ENCODE peak calls at places on chromosomes 11 and 22, in seven cellular contexts. L is cardiac muscle cell, V is lower leg skin, H is astrocyte of the spinal cord, R is thoracic aorta, K is MM.1S, O is A549. S is an unnamed sample.

GRCh38 chr11:118488480-118489109 is 38.7 kb upstream of the TTC36 start:
- DNase-seq in L (peak; percentile 73), V (no peak), H (peak; percentile 76), R (peak; percentile 7), K (peak; percentile 70), O (peak; percentile 70), S (peak; percentile 59)

GRCh38 chr11:63508009-63508408 is 2.1 kb downstream of the LGALS12 start:
- DNase-seq in L (peak; percentile 61), V (no peak), H (no peak), R (no peak), K (peak; percentile 37), O (peak; percentile 60), S (no peak)

GRCh38 chr22:21038405-21038804 is 6.0 kb upstream of the SLC7A4 start:
- DNase-seq in L (peak; percentile 58), V (no peak), H (peak; percentile 23), R (no peak), K (no peak), O (no peak), S (no peak)

GRCh38 chr11:625636-626319 is 1.0 kb upstream of the CDHR5 start:
- DNase-seq in L (no peak), V (no peak), H (no peak), R (no peak), K (no peak), O (no peak), S (no peak)

GRCh38 chr22:45584121-45584570 is 81.5 kb downstream of the FBLN1 start:
- DNase-seq in L (no peak), V (no peak), H (no peak), R (no peak), K (no peak), O (peak; percentile 34), S (no peak)

GRCh38 chr22:46090051-46090591 is 60.2 kb upstream of the PPARA start:
- DNase-seq in L (no peak), V (peak; percentile 94), H (no peak), R (no peak), K (no peak), O (no peak), S (no peak)

GRCh38 chr22:23754220-23754919 is at the start of gene VPREB3:
- DNase-seq in L (no peak), V (no peak), H (no peak), R (no peak), K (no peak), O (no peak), S (no peak)

GRCh38 chr11:14380947-14381555 is 22.1 kb upstream of the RRAS2 start:
- DNase-seq in L (peak; percentile 72), V (peak; percentile 94), H (peak; percentile 56), R (no peak), K (peak; percentile 46), O (peak; percentile 58), S (peak; percentile 76)

GRCh38 chr11:109668973-109669634 is 247.1 kb downstream of the C11orf87 start:
- DNase-seq in L (no peak), V (no peak), H (no peak), R (no peak), K (no peak), O (no peak), S (no peak)

DNA sequence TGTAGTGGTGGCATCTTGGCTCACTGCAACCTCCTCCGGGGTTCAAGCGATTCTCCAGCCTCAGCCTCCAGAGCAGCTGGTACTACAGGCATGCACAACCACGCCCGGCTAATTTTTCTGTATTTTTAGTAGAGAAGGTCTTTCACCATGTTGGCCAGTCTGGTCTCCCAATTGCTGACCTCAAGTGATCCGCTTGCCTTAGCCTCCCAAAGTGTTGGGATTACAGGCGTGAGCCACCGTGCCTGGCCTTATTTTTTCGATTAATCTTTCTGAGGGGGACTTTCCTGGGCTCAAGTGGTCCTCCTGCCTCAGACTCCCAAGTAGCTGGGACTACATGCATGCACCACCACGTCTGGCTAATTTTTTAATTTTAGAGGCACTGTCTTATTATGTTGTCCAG is 5.6 kb downstream of the SNU13 start:
- DNase-seq in L (no peak), V (no peak), H (no peak), R (no peak), K (no peak), O (no peak), S (no peak)
- H3K4me3 ChIP-seq in L (peak overlapping the region; percentile 42), V (no peak overlapping the region), H (peak overlapping the region; percentile 77), R (peak overlapping the region; percentile 83), K (peak overlapping the region; percentile 60), O (no peak overlapping the region), S (peak overlapping the region; percentile 61)

GRCh38 chr11:121649798-121650197 is 197.0 kb upstream of the SORL1-AS1 start:
- DNase-seq in L (no peak), V (no peak), H (no peak), R (no peak), K (no peak), O (no peak), S (no peak)

GRCh38 chr11:121651267-121651625 is 198.5 kb upstream of the SORL1-AS1 start:
- DNase-seq in L (no peak), V (no peak), H (no peak), R (no peak), K (no peak), O (no peak), S (no peak)

GRCh38 chr11:121645596-121645995 is 192.8 kb upstream of the SORL1-AS1 start:
- DNase-seq in L (no peak), V (no peak), H (no peak), R (no peak), K (no peak), O (no peak), S (no peak)

GRCh38 chr11:121650520-121651266 is 197.9 kb upstream of the SORL1-AS1 start:
- DNase-seq in L (no peak), V (no peak), H (no peak), R (no peak), K (peak; percentile 49), O (no peak), S (no peak)

DNA sequence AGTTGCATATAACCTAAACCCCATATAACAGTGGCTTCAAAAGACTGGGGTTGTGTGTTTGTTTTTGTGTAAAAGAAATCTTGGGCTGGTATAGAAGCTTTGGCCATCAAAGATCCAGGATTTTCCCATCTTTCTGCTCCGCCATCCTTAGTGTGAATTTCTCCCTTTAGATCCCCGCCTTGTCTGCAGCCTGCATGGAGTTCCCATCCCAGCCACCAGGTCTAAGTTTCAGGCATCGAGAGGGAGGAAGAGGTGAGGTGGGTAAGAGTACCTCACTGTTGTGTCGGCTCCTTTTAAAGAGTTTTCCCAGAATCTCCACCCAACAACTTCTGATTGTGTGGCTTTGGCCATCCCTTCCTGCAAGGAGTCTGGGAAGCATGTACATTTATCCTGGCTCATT is 195.5 kb upstream of the SORL1-AS1 start:
- DNase-seq in L (no peak), V (no peak), H (no peak), R (no peak), K (no peak), O (no peak), S (no peak)
- TF ChIP-seq CTCF in L (no peak), V (no peak), H (peak; percentile 12), R (no peak), K (no peak), O (no peak), S (no peak)

GRCh38 chr11:47212938-47213337 is 1.8 kb upstream of the DDB2 start:
- DNase-seq in L (no peak), V (no peak), H (no peak), R (no peak), K (no peak), O (no peak), S (no peak)

GRCh38 chr11:47208628-47209027 is 6.1 kb upstream of the DDB2 start:
- DNase-seq in L (no peak), V (no peak), H (no peak), R (no peak), K (no peak), O (no peak), S (no peak)

GRCh38 chr11:47215366-47215925 is 672 bp downstream of the DDB2 start:
- DNase-seq in L (no peak), V (no peak), H (no peak), R (no peak), K (peak; percentile 77), O (no peak), S (no peak)

GRCh38 chr11:47216141-47216798 is 1.5 kb downstream of the DDB2 start:
- DNase-seq in L (peak; percentile 62), V (peak; percentile 90), H (peak; percentile 88), R (peak; percentile 55), K (peak; percentile 8), O (peak; percentile 62), S (peak; percentile 74)

DNA sequence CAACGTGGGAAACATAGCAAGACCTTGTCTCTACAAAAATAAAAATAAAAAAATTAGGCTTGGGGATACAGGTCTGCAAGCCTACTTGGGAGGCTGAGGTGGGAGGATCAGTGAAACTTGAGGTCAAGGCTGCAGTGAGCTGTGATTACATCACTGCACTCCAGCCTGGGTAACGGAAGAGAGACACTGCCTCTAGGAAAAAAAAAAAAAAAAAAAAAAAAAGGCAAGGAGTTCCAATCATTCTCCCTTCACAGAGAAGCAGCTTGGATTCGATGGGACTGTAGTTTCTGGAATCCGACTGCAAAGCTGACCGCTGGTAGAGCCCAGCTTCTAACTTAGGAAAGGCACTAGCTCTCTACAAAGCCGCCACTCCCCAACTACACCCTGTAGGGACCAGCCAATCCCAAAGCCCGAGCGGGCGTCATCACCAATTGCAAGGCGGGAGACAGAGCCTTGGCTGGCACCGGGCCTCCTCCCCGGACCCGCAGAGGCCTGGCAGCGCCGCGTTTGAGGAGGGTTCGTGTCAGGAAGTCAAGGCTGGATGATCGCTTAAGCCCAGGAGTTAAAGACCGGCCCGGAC is 699 bp upstream of the DDB2 start:
- DNase-seq in L (peak; percentile 77), V (peak; percentile 99), H (peak; percentile 85), R (peak; percentile 86), K (peak; percentile 94), O (peak; percentile 95), S (peak; percentile 96)
- H3K4me3 ChIP-seq in L (peak overlapping the region; percentile 42), V (peak overlapping the region; percentile 29), H (peak overlapping the region; percentile 62), R (peak overlapping the region; percentile 82), K (peak overlapping the region; percentile 77), O (peak overlapping the region; percentile 77), S (peak overlapping the region; percentile 66)

DNA sequence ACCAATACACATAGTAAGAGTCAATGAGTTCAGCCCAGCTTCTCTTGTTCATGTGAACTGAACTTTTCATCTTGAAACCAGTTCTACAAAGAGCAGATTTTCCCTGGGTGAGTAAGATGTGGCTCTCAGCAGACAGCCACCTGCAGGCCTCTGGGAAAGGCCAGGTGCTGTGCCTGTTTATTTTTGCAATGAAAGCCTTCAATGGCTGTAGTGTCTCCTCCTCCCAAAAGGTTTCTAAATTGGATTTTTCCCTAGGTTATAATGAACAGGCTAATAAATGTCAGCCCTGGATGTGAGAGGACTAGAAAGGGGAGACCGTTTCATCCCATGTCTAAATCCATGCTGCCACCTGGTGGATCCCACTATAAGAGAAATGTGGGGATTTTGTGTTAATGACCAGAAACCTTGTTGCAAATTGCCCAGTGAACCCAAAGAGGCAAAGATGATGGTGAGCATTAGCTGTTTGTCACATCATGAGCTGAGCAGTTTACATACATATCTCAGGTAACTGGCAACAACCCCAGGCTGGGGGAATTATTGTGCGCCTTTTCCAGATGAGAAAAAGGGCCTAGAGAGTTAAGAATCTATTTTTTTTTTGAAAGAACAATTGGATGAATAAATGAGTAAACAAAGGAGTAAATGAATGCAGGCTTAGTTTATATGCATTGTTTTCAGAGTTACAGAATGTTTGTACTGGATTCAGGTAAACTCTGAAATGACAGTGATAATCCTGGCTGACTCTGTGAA is 12.7 kb downstream of the C11orf91 start:
- DNase-seq in L (peak; percentile 69), V (no peak), H (peak; percentile 80), R (no peak), K (peak; percentile 76), O (peak; percentile 76), S (no peak)
- TF ChIP-seq CTCF in L (peak; percentile 72), V (no peak), H (peak; percentile 66), R (peak; percentile 51), K (peak; percentile 90), O (peak; percentile 92), S (peak; percentile 60)

GRCh38 chr22:40680819-40681183 is 1.5 kb downstream of the MCHR1 start:
- DNase-seq in L (no peak), V (no peak), H (no peak), R (no peak), K (no peak), O (no peak), S (no peak)
- H3K4me3 ChIP-seq in L (no peak overlapping the region), V (no peak overlapping the region), H (no peak overlapping the region), R (no peak overlapping the region), K (no peak overlapping the region), O (no peak overlapping the region), S (no peak overlapping the region)

GRCh38 chr11:46826310-46827044 is 19.6 kb downstream of the CKAP5 start:
- DNase-seq in L (peak; percentile 93), V (peak; percentile 96), H (peak; percentile 77), R (peak; percentile 29), K (peak; percentile 48), O (peak; percentile 67), S (peak; percentile 73)
- TF ChIP-seq CTCF in L (peak; percentile 14), V (no peak), H (no peak), R (no peak), K (no peak), O (no peak), S (peak; percentile 45)